ENCODE peak calls at places on chromosomes 12 and 14, in seven cellular contexts. One of them, this sample, is unnamed.

GRCh38 chr14:91354979-91355685 is 62.5 kb downstream of the CCDC88C start:
- DNase-seq in GM12891: no peak
- DNase-seq in MG63: no peak
- DNase-seq in lower leg skin: no peak
- DNase-seq in GM20000: no peak
- DNase-seq in SW480: no peak
- DNase-seq in mesothelial cell of epicardium: no peak
- DNase-seq in this sample: no peak

GRCh38 chr14:100981808-100982207 is 78.3 kb upstream of the RTL1 start:
- DNase-seq in mesothelial cell of epicardium: no peak
- DNase-seq in lower leg skin: no peak
- DNase-seq in GM12891: no peak
- DNase-seq in GM20000: no peak
- DNase-seq in SW480: peak; percentile 36
- DNase-seq in MG63: no peak
- DNase-seq in this sample: no peak

GRCh38 chr14:43449291-43449690 is 1057.8 kb downstream of the FSCB start:
- DNase-seq in lower leg skin: no peak
- DNase-seq in MG63: no peak
- DNase-seq in GM20000: no peak
- DNase-seq in SW480: no peak
- DNase-seq in GM12891: no peak
- DNase-seq in mesothelial cell of epicardium: no peak
- DNase-seq in this sample: no peak

GRCh38 chr12:20722142-20722541 is 27.0 kb downstream of the SLCO1C1 start:
- DNase-seq in lower leg skin: no peak
- DNase-seq in GM12891: no peak
- DNase-seq in GM20000: no peak
- DNase-seq in mesothelial cell of epicardium: no peak
- DNase-seq in MG63: no peak
- DNase-seq in SW480: no peak
- DNase-seq in this sample: no peak

GRCh38 chr12:116551952-116552749 is 7.0 kb upstream of the MAP1LC3B2 start:
- DNase-seq in GM12891: no peak
- DNase-seq in MG63: no peak
- DNase-seq in mesothelial cell of epicardium: no peak
- DNase-seq in lower leg skin: no peak
- DNase-seq in SW480: peak; percentile 83
- DNase-seq in GM20000: no peak
- DNase-seq in this sample: no peak

GRCh38 chr14:41824441-41824840 is 217.8 kb downstream of the LRFN5 start:
- DNase-seq in GM20000: no peak
- DNase-seq in GM12891: no peak
- DNase-seq in SW480: no peak
- DNase-seq in mesothelial cell of epicardium: no peak
- DNase-seq in MG63: no peak
- DNase-seq in lower leg skin: no peak
- DNase-seq in this sample: no peak

GRCh38 chr14:25833341-25834121 is 764.3 kb downstream of the NOVA1 start:
- DNase-seq in mesothelial cell of epicardium: peak; percentile 53
- DNase-seq in GM20000: no peak
- DNase-seq in SW480: peak; percentile 23
- DNase-seq in GM12891: no peak
- DNase-seq in lower leg skin: no peak
- DNase-seq in MG63: peak; percentile 4
- DNase-seq in this sample: peak; percentile 0

GRCh38 chr12:92553389-92553788 is 149.4 kb upstream of the PLEKHG7 start:
- DNase-seq in GM20000: peak; percentile 33
- DNase-seq in SW480: no peak
- DNase-seq in mesothelial cell of epicardium: no peak
- DNase-seq in GM12891: no peak
- DNase-seq in MG63: no peak
- DNase-seq in lower leg skin: peak; percentile 65
- DNase-seq in this sample: no peak

GRCh38 chr12:6662602-6662905 is 365 bp downstream of the ING4 start:
- DNase-seq in GM12891: peak; percentile 52
- DNase-seq in SW480: peak; percentile 31
- DNase-seq in MG63: no peak
- DNase-seq in mesothelial cell of epicardium: no peak
- DNase-seq in GM20000: peak; percentile 63
- DNase-seq in lower leg skin: no peak
- DNase-seq in this sample: no peak

GRCh38 chr12:81089412-81089811 is 11.5 kb downstream of the ACSS3 start:
- DNase-seq in lower leg skin: no peak
- DNase-seq in mesothelial cell of epicardium: no peak
- DNase-seq in MG63: no peak
- DNase-seq in GM20000: no peak
- DNase-seq in GM12891: no peak
- DNase-seq in SW480: no peak
- DNase-seq in this sample: no peak

GRCh38 chr12:120678572-120678971 is 8.4 kb upstream of the MLEC start:
- DNase-seq in mesothelial cell of epicardium: no peak
- DNase-seq in GM20000: no peak
- DNase-seq in MG63: no peak
- DNase-seq in lower leg skin: no peak
- DNase-seq in SW480: peak; percentile 45
- DNase-seq in GM12891: no peak
- DNase-seq in this sample: no peak

GRCh38 chr14:31024577-31025334 is 693 bp upstream of the AP4S1 start:
- DNase-seq in mesothelial cell of epicardium: no peak
- DNase-seq in GM12891: no peak
- DNase-seq in MG63: no peak
- DNase-seq in GM20000: no peak
- DNase-seq in lower leg skin: no peak
- DNase-seq in SW480: peak; percentile 32
- DNase-seq in this sample: no peak

GRCh38 chr12:81811066-81811777 is 52.1 kb upstream of the PPFIA2 start:
- DNase-seq in SW480: no peak
- DNase-seq in GM12891: no peak
- DNase-seq in lower leg skin: peak; percentile 20
- DNase-seq in mesothelial cell of epicardium: no peak
- DNase-seq in GM20000: no peak
- DNase-seq in MG63: peak; percentile 14
- DNase-seq in this sample: no peak

GRCh38 chr12:95443458-95443857 is 30.5 kb upstream of the METAP2 start:
- DNase-seq in GM12891: no peak
- DNase-seq in mesothelial cell of epicardium: no peak
- DNase-seq in GM20000: no peak
- DNase-seq in MG63: no peak
- DNase-seq in SW480: no peak
- DNase-seq in lower leg skin: no peak
- DNase-seq in this sample: no peak

GRCh38 chr12:47222592-47222959 is 142.8 kb upstream of the AMIGO2 start:
- DNase-seq in GM20000: no peak
- DNase-seq in lower leg skin: no peak
- DNase-seq in MG63: no peak
- DNase-seq in SW480: no peak
- DNase-seq in mesothelial cell of epicardium: no peak
- DNase-seq in GM12891: no peak
- DNase-seq in this sample: no peak

GRCh38 chr14:76763362-76764041 is 2.2 kb downstream of the VASH1 start:
- DNase-seq in GM20000: no peak
- DNase-seq in MG63: no peak
- DNase-seq in mesothelial cell of epicardium: no peak
- DNase-seq in SW480: no peak
- DNase-seq in lower leg skin: no peak
- DNase-seq in GM12891: no peak
- DNase-seq in this sample: no peak

GRCh38 chr12:112121780-112122565 is 3.4 kb upstream of the TRAFD1 start:
- DNase-seq in mesothelial cell of epicardium: peak; percentile 54
- DNase-seq in SW480: no peak
- DNase-seq in GM12891: no peak
- DNase-seq in GM20000: no peak
- DNase-seq in lower leg skin: peak; percentile 56
- DNase-seq in MG63: peak; percentile 95
- DNase-seq in this sample: no peak

GRCh38 chr14:63710497-63710896 is 17.4 kb downstream of the SGPP1 start:
- DNase-seq in GM20000: no peak
- DNase-seq in SW480: no peak
- DNase-seq in lower leg skin: no peak
- DNase-seq in MG63: no peak
- DNase-seq in mesothelial cell of epicardium: no peak
- DNase-seq in GM12891: no peak
- DNase-seq in this sample: no peak

GRCh38 chr12:120625557-120626419 is 14.6 kb upstream of the CABP1 start:
- DNase-seq in MG63: no peak
- DNase-seq in SW480: peak; percentile 5
- DNase-seq in GM20000: no peak
- DNase-seq in lower leg skin: no peak
- DNase-seq in mesothelial cell of epicardium: no peak
- DNase-seq in GM12891: no peak
- DNase-seq in this sample: no peak

GRCh38 chr12:121709478-121709890 is 3.1 kb upstream of the TMEM120B start:
- DNase-seq in MG63: peak; percentile 40
- DNase-seq in mesothelial cell of epicardium: no peak
- DNase-seq in GM12891: no peak
- DNase-seq in SW480: peak; percentile 14
- DNase-seq in lower leg skin: no peak
- DNase-seq in GM20000: no peak
- DNase-seq in this sample: no peak

GRCh38 chr12:114697741-114698565 is 14.0 kb upstream of the TBX3 start:
- DNase-seq in MG63: no peak
- DNase-seq in GM12891: no peak
- DNase-seq in lower leg skin: no peak
- DNase-seq in GM20000: no peak
- DNase-seq in SW480: no peak
- DNase-seq in mesothelial cell of epicardium: no peak
- DNase-seq in this sample: no peak

GRCh38 chr14:75342762-75343599 is 64.4 kb downstream of the FOS start:
- DNase-seq in MG63: no peak
- DNase-seq in mesothelial cell of epicardium: no peak
- DNase-seq in SW480: no peak
- DNase-seq in GM12891: no peak
- DNase-seq in lower leg skin: no peak
- DNase-seq in GM20000: peak; percentile 39
- DNase-seq in this sample: peak; percentile 1

GRCh38 chr12:62865860-62866407 is 69.0 kb downstream of the PPM1H start:
- DNase-seq in GM20000: no peak
- DNase-seq in lower leg skin: no peak
- DNase-seq in GM12891: no peak
- DNase-seq in MG63: peak; percentile 5
- DNase-seq in SW480: peak; percentile 58
- DNase-seq in mesothelial cell of epicardium: no peak
- DNase-seq in this sample: no peak

This sample was measured in GF-D8.